ENCODE peak calls at places on chromosomes 1 and 21, in six cellular contexts. One of them, this sample, is unnamed.

GRCh38 chr1:100423832-100424337 is 71.6 kb downstream of the CDC14A start:
- DNase-seq in HFF-Myc: no peak
- DNase-seq in IMR-90: no peak
- DNase-seq in endothelial cell: no peak
- DNase-seq in ascending aorta: no peak
- DNase-seq in RWPE2: no peak
- DNase-seq in this sample: peak; percentile 20

GRCh38 chr1:114554577-114554976 is 26.8 kb downstream of the BCAS2 start:
- DNase-seq in HFF-Myc: no peak
- DNase-seq in IMR-90: no peak
- DNase-seq in endothelial cell: no peak
- DNase-seq in ascending aorta: no peak
- DNase-seq in RWPE2: no peak
- DNase-seq in this sample: no peak

GRCh38 chr1:228154685-228155571 is 5.2 kb downstream of the GJC2 start:
- DNase-seq in HFF-Myc: no peak
- DNase-seq in IMR-90: no peak
- DNase-seq in endothelial cell: no peak
- DNase-seq in ascending aorta: no peak
- DNase-seq in RWPE2: no peak
- DNase-seq in this sample: no peak

GRCh38 chr1:179599623-179600249 is 8.1 kb downstream of the TDRD5 start:
- DNase-seq in HFF-Myc: peak; percentile 2
- DNase-seq in IMR-90: peak; percentile 30
- DNase-seq in endothelial cell: peak; percentile 23
- DNase-seq in ascending aorta: no peak
- DNase-seq in RWPE2: no peak
- DNase-seq in this sample: no peak

GRCh38 chr21:26795866-26796329 is 49.3 kb downstream of the ADAMTS1 start:
- DNase-seq in HFF-Myc: peak; percentile 89
- DNase-seq in IMR-90: peak; percentile 100
- DNase-seq in endothelial cell: no peak
- DNase-seq in ascending aorta: no peak
- DNase-seq in RWPE2: no peak
- DNase-seq in this sample: no peak

GRCh38 chr1:1548591-1548990 is 8.2 kb upstream of the TMEM240 start:
- DNase-seq in HFF-Myc: no peak
- DNase-seq in IMR-90: no peak
- DNase-seq in endothelial cell: no peak
- DNase-seq in ascending aorta: no peak
- DNase-seq in RWPE2: no peak
- DNase-seq in this sample: no peak

GRCh38 chr1:214504330-214504729 is 47.1 kb downstream of the PTPN14 start:
- DNase-seq in HFF-Myc: no peak
- DNase-seq in IMR-90: no peak
- DNase-seq in endothelial cell: no peak
- DNase-seq in ascending aorta: no peak
- DNase-seq in RWPE2: no peak
- DNase-seq in this sample: no peak

GRCh38 chr1:219350172-219350571 is 176.5 kb downstream of the LYPLAL1 start:
- DNase-seq in HFF-Myc: peak; percentile 56
- DNase-seq in IMR-90: no peak
- DNase-seq in endothelial cell: no peak
- DNase-seq in ascending aorta: no peak
- DNase-seq in RWPE2: no peak
- DNase-seq in this sample: no peak

GRCh38 chr1:38835230-38835827 is 24.2 kb downstream of the RRAGC start:
- DNase-seq in HFF-Myc: peak; percentile 67
- DNase-seq in IMR-90: peak; percentile 87
- DNase-seq in endothelial cell: peak; percentile 68
- DNase-seq in ascending aorta: no peak
- DNase-seq in RWPE2: no peak
- DNase-seq in this sample: no peak

GRCh38 chr1:88433556-88433955 is 250.5 kb upstream of the PKN2 start:
- DNase-seq in HFF-Myc: no peak
- DNase-seq in IMR-90: peak; percentile 1
- DNase-seq in endothelial cell: no peak
- DNase-seq in ascending aorta: no peak
- DNase-seq in RWPE2: no peak
- DNase-seq in this sample: no peak

GRCh38 chr1:8027748-8028631 is 1.9 kb upstream of the ERRFI1 start:
- DNase-seq in HFF-Myc: peak; percentile 33
- DNase-seq in IMR-90: peak; percentile 92
- DNase-seq in endothelial cell: no peak
- DNase-seq in ascending aorta: no peak
- DNase-seq in RWPE2: no peak
- DNase-seq in this sample: no peak

GRCh38 chr1:197423006-197423405 is 155.0 kb downstream of the CRB1 start:
- DNase-seq in HFF-Myc: peak; percentile 29
- DNase-seq in IMR-90: peak; percentile 43
- DNase-seq in endothelial cell: no peak
- DNase-seq in ascending aorta: no peak
- DNase-seq in RWPE2: no peak
- DNase-seq in this sample: no peak

GRCh38 chr1:157412308-157412707 is 140.0 kb downstream of the FCRL5 start:
- DNase-seq in HFF-Myc: no peak
- DNase-seq in IMR-90: no peak
- DNase-seq in endothelial cell: no peak
- DNase-seq in ascending aorta: no peak
- DNase-seq in RWPE2: no peak
- DNase-seq in this sample: no peak

GRCh38 chr1:244414543-244414942 is 37.2 kb downstream of the ADSS2 start:
- DNase-seq in HFF-Myc: peak; percentile 25
- DNase-seq in IMR-90: peak; percentile 83
- DNase-seq in endothelial cell: no peak
- DNase-seq in ascending aorta: no peak
- DNase-seq in RWPE2: no peak
- DNase-seq in this sample: no peak

GRCh38 chr1:63980706-63981407 is 207.0 kb downstream of the ROR1 start:
- DNase-seq in HFF-Myc: no peak
- DNase-seq in IMR-90: no peak
- DNase-seq in endothelial cell: no peak
- DNase-seq in ascending aorta: no peak
- DNase-seq in RWPE2: no peak
- DNase-seq in this sample: no peak

GRCh38 chr1:45266151-45266801 is 59.9 kb upstream of the ZSWIM5 start:
- DNase-seq in HFF-Myc: no peak
- DNase-seq in IMR-90: peak; percentile 91
- DNase-seq in endothelial cell: no peak
- DNase-seq in ascending aorta: no peak
- DNase-seq in RWPE2: no peak
- DNase-seq in this sample: no peak

GRCh38 chr1:207025144-207025880 is 7.2 kb downstream of the C1orf116 start:
- DNase-seq in HFF-Myc: no peak
- DNase-seq in IMR-90: peak; percentile 49
- DNase-seq in endothelial cell: no peak
- DNase-seq in ascending aorta: no peak
- DNase-seq in RWPE2: no peak
- DNase-seq in this sample: no peak

GRCh38 chr1:34460193-34460592 is 283.5 kb downstream of the C1orf94 start:
- DNase-seq in HFF-Myc: peak; percentile 16
- DNase-seq in IMR-90: no peak
- DNase-seq in endothelial cell: peak; percentile 51
- DNase-seq in ascending aorta: no peak
- DNase-seq in RWPE2: no peak
- DNase-seq in this sample: peak; percentile 2

GRCh38 chr1:225454733-225455132 is 26.9 kb upstream of the LBR start:
- DNase-seq in HFF-Myc: no peak
- DNase-seq in IMR-90: peak; percentile 89
- DNase-seq in endothelial cell: no peak
- DNase-seq in ascending aorta: peak; percentile 63
- DNase-seq in RWPE2: no peak
- DNase-seq in this sample: no peak

GRCh38 chr1:22325531-22326371 is 125.9 kb upstream of the ZBTB40 start:
- DNase-seq in HFF-Myc: no peak
- DNase-seq in IMR-90: no peak
- DNase-seq in endothelial cell: no peak
- DNase-seq in ascending aorta: no peak
- DNase-seq in RWPE2: no peak
- DNase-seq in this sample: no peak

GRCh38 chr1:239929317-239929716 is 162.4 kb upstream of the FMN2 start:
- DNase-seq in HFF-Myc: no peak
- DNase-seq in IMR-90: no peak
- DNase-seq in endothelial cell: no peak
- DNase-seq in ascending aorta: no peak
- DNase-seq in RWPE2: no peak
- DNase-seq in this sample: no peak

GRCh38 chr1:203026666-203027663 is 674 bp downstream of the PPFIA4 start:
- DNase-seq in HFF-Myc: no peak
- DNase-seq in IMR-90: no peak
- DNase-seq in endothelial cell: no peak
- DNase-seq in ascending aorta: no peak
- DNase-seq in RWPE2: no peak
- DNase-seq in this sample: no peak

GRCh38 chr1:20720631-20721051 is 2.8 kb upstream of the KIF17 start:
- DNase-seq in HFF-Myc: no peak
- DNase-seq in IMR-90: no peak
- DNase-seq in endothelial cell: peak; percentile 2
- DNase-seq in ascending aorta: no peak
- DNase-seq in RWPE2: no peak
- DNase-seq in this sample: no peak

GRCh38 chr1:218301217-218301616 is 16.1 kb downstream of the RRP15 start:
- DNase-seq in HFF-Myc: no peak
- DNase-seq in IMR-90: no peak
- DNase-seq in endothelial cell: no peak
- DNase-seq in ascending aorta: no peak
- DNase-seq in RWPE2: no peak
- DNase-seq in this sample: no peak

GRCh38 chr1:218302155-218302554 is 17.1 kb downstream of the RRP15 start:
- DNase-seq in HFF-Myc: no peak
- DNase-seq in IMR-90: no peak
- DNase-seq in endothelial cell: no peak
- DNase-seq in ascending aorta: no peak
- DNase-seq in RWPE2: no peak
- DNase-seq in this sample: no peak

GRCh38 chr1:218298398-218298797 is 13.3 kb downstream of the RRP15 start:
- DNase-seq in HFF-Myc: no peak
- DNase-seq in IMR-90: no peak
- DNase-seq in endothelial cell: no peak
- DNase-seq in ascending aorta: no peak
- DNase-seq in RWPE2: no peak
- DNase-seq in this sample: no peak

GRCh38 chr1:218297867-218298266 is 12.8 kb downstream of the RRP15 start:
- DNase-seq in HFF-Myc: no peak
- DNase-seq in IMR-90: peak; percentile 7
- DNase-seq in endothelial cell: no peak
- DNase-seq in ascending aorta: no peak
- DNase-seq in RWPE2: no peak
- DNase-seq in this sample: no peak

DNA sequence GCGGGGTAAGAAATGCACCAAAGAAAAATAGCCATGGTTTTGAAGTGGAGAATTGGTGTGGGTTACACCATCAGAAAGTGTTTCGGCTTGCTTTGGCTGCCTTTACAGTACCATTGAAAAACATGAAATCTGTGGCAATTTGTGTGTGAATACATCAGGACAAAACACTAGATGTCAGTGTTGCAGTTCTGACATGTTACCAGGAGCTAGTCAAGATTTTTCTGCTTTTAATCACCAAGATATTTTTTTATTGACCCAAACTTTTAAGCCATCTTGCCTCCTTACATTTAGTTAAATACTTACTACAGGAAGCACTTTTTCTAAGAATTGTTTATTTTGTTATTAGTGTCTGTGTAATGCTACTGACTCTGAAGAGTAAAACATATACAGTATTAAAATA is 14.3 kb downstream of the RRP15 start:
- DNase-seq in HFF-Myc: peak; percentile 49
- DNase-seq in IMR-90: peak; percentile 77
- DNase-seq in endothelial cell: no peak
- DNase-seq in ascending aorta: no peak
- DNase-seq in RWPE2: no peak
- DNase-seq in this sample: no peak
- TF ChIP-seq CTCF in HFF-Myc: peak; percentile 41
- TF ChIP-seq CTCF in IMR-90: peak; percentile 65
- TF ChIP-seq CTCF in endothelial cell: no peak
- TF ChIP-seq CTCF in ascending aorta: peak; percentile 27
- TF ChIP-seq CTCF in RWPE2: peak; percentile 60
- TF ChIP-seq CTCF in this sample: peak; percentile 33

GRCh38 chr1:161970633-161971032 is 53.0 kb downstream of the OLFML2B start:
- DNase-seq in HFF-Myc: no peak
- DNase-seq in IMR-90: no peak
- DNase-seq in endothelial cell: no peak
- DNase-seq in ascending aorta: no peak
- DNase-seq in RWPE2: no peak
- DNase-seq in this sample: no peak
- TF ChIP-seq CTCF in HFF-Myc: no peak
- TF ChIP-seq CTCF in IMR-90: no peak
- TF ChIP-seq CTCF in endothelial cell: no peak
- TF ChIP-seq CTCF in ascending aorta: no peak
- TF ChIP-seq CTCF in RWPE2: no peak
- TF ChIP-seq CTCF in this sample: no peak

DNA sequence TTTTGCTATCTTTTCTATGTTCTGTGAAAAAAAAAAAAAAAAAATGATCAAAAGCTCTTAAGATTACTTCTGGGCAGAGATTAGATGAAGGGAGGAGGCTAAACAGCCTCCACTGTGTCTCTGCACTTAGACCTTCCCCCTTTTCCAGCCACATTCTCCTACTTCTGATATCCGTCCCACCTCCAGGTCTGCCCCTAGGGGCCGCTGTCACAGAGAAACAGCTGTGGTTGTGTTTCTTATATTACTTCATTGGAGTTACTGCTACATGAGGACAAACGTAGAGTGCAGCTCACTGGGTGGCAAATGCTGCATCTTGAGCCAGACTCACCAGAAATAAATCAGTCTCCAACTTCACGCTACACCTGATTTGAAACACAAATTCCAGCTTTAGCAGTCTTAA is 125.4 kb upstream of the PTBP2 start:
- DNase-seq in HFF-Myc: peak; percentile 7
- DNase-seq in IMR-90: peak; percentile 3
- DNase-seq in endothelial cell: peak; percentile 61
- DNase-seq in ascending aorta: no peak
- DNase-seq in RWPE2: no peak
- DNase-seq in this sample: peak; percentile 0
- TF ChIP-seq CTCF in HFF-Myc: peak; percentile 73
- TF ChIP-seq CTCF in IMR-90: peak; percentile 31
- TF ChIP-seq CTCF in endothelial cell: peak; percentile 53
- TF ChIP-seq CTCF in ascending aorta: no peak
- TF ChIP-seq CTCF in RWPE2: peak; percentile 53
- TF ChIP-seq CTCF in this sample: no peak

GRCh38 chr1:153791856-153792253 is 16.6 kb downstream of the SLC27A3 start:
- DNase-seq in HFF-Myc: no peak
- DNase-seq in IMR-90: peak; percentile 72
- DNase-seq in endothelial cell: no peak
- DNase-seq in ascending aorta: no peak
- DNase-seq in RWPE2: no peak
- DNase-seq in this sample: no peak
- TF ChIP-seq CTCF in HFF-Myc: no peak
- TF ChIP-seq CTCF in IMR-90: peak; percentile 10
- TF ChIP-seq CTCF in endothelial cell: no peak
- TF ChIP-seq CTCF in ascending aorta: no peak
- TF ChIP-seq CTCF in RWPE2: no peak
- TF ChIP-seq CTCF in this sample: no peak

GRCh38 chr1:9198538-9199361 is 35.8 kb upstream of the H6PD start:
- DNase-seq in HFF-Myc: no peak
- DNase-seq in IMR-90: peak; percentile 51
- DNase-seq in endothelial cell: peak; percentile 63
- DNase-seq in ascending aorta: no peak
- DNase-seq in RWPE2: no peak
- DNase-seq in this sample: no peak
- TF ChIP-seq CTCF in HFF-Myc: peak; percentile 19
- TF ChIP-seq CTCF in IMR-90: peak; percentile 24
- TF ChIP-seq CTCF in endothelial cell: no peak
- TF ChIP-seq CTCF in ascending aorta: peak; percentile 27
- TF ChIP-seq CTCF in RWPE2: no peak
- TF ChIP-seq CTCF in this sample: no peak

This sample was measured in CD4-positive, alpha-beta T cell.